ENCODE peak calls at places on chromosomes 4 and X, in six cellular contexts. T is A673, E is A549, M is SK-N-SH, X is endothelial cell, O is mesothelial cell of epicardium. S is an unnamed sample.

GRCh38 chr4:1532549-1533395 is 126.5 kb upstream of the NKX1-1 start:
- DNase-seq in E (no peak), T (no peak), M (no peak), O (no peak), X (no peak), S (peak; percentile 14)

GRCh38 chr4:47824844-47825243 is 13.0 kb downstream of the CORIN start:
- DNase-seq in E (no peak), T (no peak), O (no peak), X (no peak), M (peak; percentile 38), S (no peak)

GRCh38 chr4:148065069-148065468 is 333.2 kb downstream of the ARHGAP10 start:
- DNase-seq in E (no peak), T (peak; percentile 22), O (no peak), X (no peak), M (no peak), S (no peak)

GRCh38 chr4:2269618-2270163 is 7.8 kb upstream of the MXD4 start:
- DNase-seq in M (no peak), X (no peak), E (no peak), T (no peak), O (no peak), S (no peak)

GRCh38 chrX:100407147-100407783 is 2.8 kb downstream of the PCDH19 start:
- DNase-seq in O (no peak), M (no peak), X (no peak), E (no peak), T (no peak), S (no peak)

GRCh38 chrX:153882086-153882498 is 3.9 kb downstream of the L1CAM start:
- DNase-seq in M (peak; percentile 55), E (no peak), O (no peak), X (no peak), T (no peak), S (no peak)

GRCh38 chr4:159009521-159009920 is 93.4 kb upstream of the RAPGEF2 start:
- DNase-seq in T (no peak), E (no peak), M (no peak), O (no peak), X (no peak), S (no peak)

GRCh38 chrX:19747672-19748610 is 139.5 kb downstream of the SH3KBP1 start:
- DNase-seq in O (no peak), M (no peak), X (no peak), T (no peak), E (no peak), S (no peak)

GRCh38 chr4:5370286-5370685 is 319.0 kb downstream of the STK32B start:
- DNase-seq in X (no peak), O (no peak), T (no peak), M (no peak), E (peak; percentile 44), S (no peak)

GRCh38 chrX:148813422-148813821 is 313.0 kb downstream of the AFF2 start:
- DNase-seq in T (no peak), M (no peak), X (no peak), O (no peak), E (no peak), S (no peak)

GRCh38 chrX:153649178-153649914 is 2.3 kb downstream of the DUSP9 start:
- DNase-seq in E (peak; percentile 69), X (peak; percentile 38), M (peak; percentile 84), O (peak; percentile 35), T (peak; percentile 25), S (peak; percentile 50)

GRCh38 chrX:107826286-107827136 is 845 bp downstream of the MID2 start:
- DNase-seq in O (peak; percentile 50), T (peak; percentile 11), E (peak; percentile 25), X (peak; percentile 22), M (peak; percentile 63), S (peak; percentile 51)

GRCh38 chrX:13487731-13488505 is 81.5 kb upstream of the EGFL6 start:
- DNase-seq in X (peak; percentile 39), E (peak; percentile 48), M (peak; percentile 48), O (no peak), T (peak; percentile 88), S (no peak)

GRCh38 chrX:139113682-139114081 is 402.2 kb upstream of the FGF13 start:
- DNase-seq in O (no peak), T (peak; percentile 47), X (no peak), E (no peak), M (no peak), S (no peak)

GRCh38 chr4:4720671-4721070 is 138.8 kb upstream of the MSX1 start:
- DNase-seq in X (no peak), O (no peak), M (no peak), T (no peak), E (no peak), S (peak; percentile 49)

GRCh38 chrX:39556056-39556455 is 541.7 kb downstream of the BCOR start:
- DNase-seq in E (peak; percentile 5), M (no peak), X (no peak), O (no peak), T (no peak), S (no peak)

GRCh38 chr4:185830263-185830994 is 18.4 kb upstream of the SORBS2 start:
- DNase-seq in M (no peak), E (no peak), X (no peak), T (no peak), O (no peak), S (no peak)

GRCh38 chr4:122218762-122219161 is 66.6 kb downstream of the BLTP1 start:
- DNase-seq in T (peak; percentile 40), X (peak; percentile 11), M (peak; percentile 10), O (no peak), E (no peak), S (no peak)

GRCh38 chr4:157754410-157754809 is 418.4 kb downstream of the GASK1B start:
- DNase-seq in X (no peak), E (no peak), M (no peak), O (no peak), T (no peak), S (no peak)

DNA sequence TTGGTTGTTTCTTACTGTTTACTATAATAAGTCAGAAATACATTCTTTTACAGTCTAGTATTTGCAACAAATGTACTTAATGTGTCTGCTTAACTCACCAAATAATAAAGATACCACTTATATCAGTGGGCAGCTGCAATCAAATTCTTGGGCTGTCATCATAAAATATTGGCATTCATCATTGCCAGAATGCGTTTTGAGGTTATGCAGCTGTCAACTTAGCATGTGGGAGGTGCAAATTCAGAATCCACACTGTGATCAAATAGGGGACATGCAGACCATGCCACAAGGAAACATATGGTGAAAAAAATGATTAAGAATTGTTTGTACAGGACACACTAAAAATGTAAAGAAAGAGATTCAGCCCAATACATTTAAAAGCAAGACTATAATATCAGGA is 86.5 kb downstream of the HCCS start:
- DNase-seq in M (no peak), T (no peak), X (no peak), O (no peak), E (no peak), S (no peak)
- TF ChIP-seq CTCF in M (no peak), T (no peak), X (no peak), O (no peak), E (no peak), S (no peak)

GRCh38 chrX:85114171-85114570 is 110.5 kb downstream of the APOOL start:
- DNase-seq in O (no peak), M (no peak), T (no peak), E (no peak), X (no peak), S (no peak)

GRCh38 chrX:85115252-85115651 is 111.6 kb downstream of the APOOL start:
- DNase-seq in T (no peak), E (no peak), X (no peak), O (no peak), M (no peak), S (no peak)

GRCh38 chrX:85113746-85114145 is 110.1 kb downstream of the APOOL start:
- DNase-seq in O (no peak), X (no peak), M (no peak), E (no peak), T (no peak), S (no peak)

GRCh38 chrX:85112270-85112669 is 108.6 kb downstream of the APOOL start:
- DNase-seq in M (no peak), T (no peak), O (no peak), X (no peak), E (no peak), S (no peak)

DNA sequence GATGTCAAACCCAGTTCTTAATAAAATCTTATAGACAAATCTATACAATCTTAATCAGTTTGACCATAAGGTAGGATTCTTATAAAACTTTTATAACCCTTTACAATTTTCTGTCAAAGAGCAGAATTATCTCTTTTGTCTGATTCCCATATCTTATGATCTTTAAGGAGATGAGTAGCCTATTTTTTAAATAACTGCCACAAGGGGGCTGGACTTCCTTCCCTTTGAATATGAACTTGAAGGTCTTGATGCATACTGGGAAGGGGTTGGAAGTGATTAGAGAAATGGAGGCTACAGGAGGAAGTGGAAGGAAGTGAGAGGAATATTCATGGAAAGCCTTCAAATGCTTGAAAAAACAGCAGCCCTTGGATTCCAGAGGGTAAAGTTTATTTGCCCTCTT is 111.1 kb downstream of the APOOL start:
- DNase-seq in E (no peak), X (no peak), O (no peak), M (no peak), T (peak; percentile 17), S (no peak)
- TF ChIP-seq CTCF in E (no peak), X (no peak), O (no peak), M (peak; percentile 36), T (peak; percentile 32), S (peak; percentile 9)

DNA sequence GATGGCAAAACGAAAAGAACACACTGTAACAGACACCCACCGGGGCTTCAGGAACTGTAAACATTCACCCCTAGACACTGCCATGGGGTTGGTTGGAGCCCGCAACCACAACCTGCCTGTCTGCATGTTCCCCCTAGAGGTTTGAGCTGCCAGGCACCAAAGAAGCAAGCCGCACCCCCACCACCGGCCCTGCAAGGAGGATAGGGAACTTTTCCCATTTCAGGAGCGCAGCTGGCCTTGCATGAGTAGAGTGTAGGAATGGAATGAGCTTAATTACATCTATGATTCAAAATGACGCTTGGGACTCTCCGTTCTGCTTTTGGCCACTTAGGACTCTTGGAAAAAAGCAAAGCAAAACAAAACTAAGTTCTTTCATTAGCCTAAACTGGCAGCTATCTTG is 243.6 kb upstream of the CTSO start:
- DNase-seq in E (no peak), T (no peak), M (no peak), O (no peak), X (no peak), S (no peak)
- TF ChIP-seq CTCF in E (no peak), T (no peak), M (no peak), O (no peak), X (no peak), S (no peak)

GRCh38 chr4:188372856-188373255 is 233.6 kb downstream of the TRIML1 start:
- DNase-seq in X (no peak), O (no peak), M (no peak), E (peak; percentile 2), T (no peak), S (no peak)
- TF ChIP-seq CTCF in X (no peak), O (no peak), M (peak; percentile 8), E (peak; percentile 40), T (no peak), S (no peak)